ENCODE peak calls at places on chromosomes 2 and 18, in four cellular contexts. O is dorsolateral prefrontal cortex, K is breast epithelium, S is left ventricle myocardium inferior. H is an unnamed sample.

GRCh38 chr2:102505290-102505689 is 32.3 kb downstream of the SLC9A4 start:
- DNase-seq in S (no peak), K (no peak), O (no peak), H (no peak)

GRCh38 chr2:8452979-8453903 is 228.6 kb upstream of the ID2 start:
- DNase-seq in K (no peak), O (no peak), S (no peak), H (no peak)

GRCh38 chr2:101759162-101759561 is 61.7 kb downstream of the MAP4K4 start:
- DNase-seq in K (no peak), S (no peak), O (no peak), H (no peak)

GRCh38 chr18:61743775-61744531 is 148.9 kb downstream of the RNF152 start:
- DNase-seq in S (peak; percentile 49), K (no peak), O (no peak), H (no peak)

GRCh38 chr18:3360211-3360610 is 89.8 kb upstream of the TGIF1 start:
- DNase-seq in K (no peak), O (peak; percentile 46), S (no peak), H (no peak)

GRCh38 chr2:233422050-233422639 is 67.9 kb downstream of the DGKD start:
- DNase-seq in O (no peak), K (no peak), S (no peak), H (no peak)

GRCh38 chr2:108288534-108289106 is at the start of gene SULT1C2:
- DNase-seq in O (no peak), S (no peak), K (no peak), H (no peak)

GRCh38 chr18:73564073-73564472 is 583.6 kb downstream of the FBXO15 start:
- DNase-seq in S (no peak), O (no peak), K (no peak), H (no peak)

GRCh38 chr18:1094408-1094807 is 189.7 kb downstream of the ADCYAP1 start:
- DNase-seq in S (no peak), K (no peak), O (no peak), H (no peak)

GRCh38 chr2:70118798-70119454 is 31.6 kb downstream of the PCBP1 start:
- DNase-seq in K (no peak), S (no peak), O (no peak), H (no peak)
- H3K4me3 ChIP-seq in K (no peak overlapping the region), S (no peak overlapping the region), O (no peak overlapping the region), H (no peak overlapping the region)

GRCh38 chr18:11387880-11388279 is 221.5 kb upstream of the SLC35G4 start:
- DNase-seq in O (no peak), S (peak; percentile 63), K (no peak), H (no peak)
- TF ChIP-seq CTCF in O (no peak), S (peak; percentile 73), K (peak; percentile 14), H (peak; percentile 30)

GRCh38 chr2:66440692-66441091 is 5.8 kb downstream of the MEIS1 start:
- DNase-seq in S (peak; percentile 25), O (no peak), K (no peak), H (no peak)

GRCh38 chr2:66437601-66438497 is 2.9 kb downstream of the MEIS1 start:
- DNase-seq in O (no peak), K (no peak), S (peak; percentile 33), H (no peak)

GRCh38 chr2:66440011-66440542 is 5.2 kb downstream of the MEIS1 start:
- DNase-seq in K (no peak), S (peak; percentile 14), O (no peak), H (no peak)

GRCh38 chr2:66438498-66439290 is 3.8 kb downstream of the MEIS1 start:
- DNase-seq in K (no peak), S (no peak), O (no peak), H (no peak)

DNA sequence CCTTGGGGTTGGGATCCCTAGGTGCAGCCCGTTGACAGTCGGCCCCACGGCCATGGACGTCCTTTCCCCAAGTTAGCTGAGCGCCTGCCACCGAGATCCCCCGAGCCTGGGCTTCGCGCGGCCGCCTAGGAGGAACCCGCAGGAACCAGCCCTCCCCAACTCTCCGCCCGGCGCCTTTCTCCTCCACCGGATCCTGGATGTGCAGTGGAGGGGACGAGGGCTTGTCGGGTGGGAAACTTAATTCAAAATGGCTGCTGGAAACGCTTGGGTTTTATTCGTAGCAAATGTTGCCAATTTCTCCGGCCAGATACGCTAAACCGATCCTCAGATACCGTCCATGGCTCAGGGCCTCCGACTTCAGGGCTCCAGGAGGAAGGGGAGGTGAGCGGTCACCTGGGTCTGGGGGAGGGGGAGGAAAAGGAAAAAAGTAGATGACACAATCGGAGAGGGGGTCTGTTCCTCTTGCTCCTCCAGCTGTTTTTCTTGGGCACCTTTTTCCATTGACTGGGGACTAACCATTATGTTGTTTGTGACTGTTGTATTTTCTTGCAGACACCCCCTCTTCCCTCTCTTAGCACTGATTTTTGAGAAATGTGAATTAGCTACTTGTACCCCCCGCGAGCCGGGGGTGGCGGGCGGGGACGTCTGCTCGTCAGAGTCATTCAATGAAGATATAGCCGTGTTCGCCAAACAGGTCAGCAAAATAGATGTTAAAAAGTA is 4.5 kb downstream of the MEIS1 start:
- DNase-seq in O (no peak), S (peak; percentile 27), K (no peak), H (no peak)
- H3K4me3 ChIP-seq in O (peak overlapping the region; percentile 53), S (peak overlapping the region; percentile 81), K (peak overlapping the region; percentile 76), H (peak overlapping the region; percentile 81)

GRCh38 chr18:47591429-47591828 is 339.0 kb downstream of the SMAD2 start:
- DNase-seq in S (no peak), O (no peak), K (no peak), H (no peak)

GRCh38 chr18:47601608-47602272 is 328.7 kb downstream of the SMAD2 start:
- DNase-seq in K (no peak), S (no peak), O (no peak), H (no peak)

GRCh38 chr18:47594063-47594462 is 336.4 kb downstream of the SMAD2 start:
- DNase-seq in S (no peak), K (no peak), O (no peak), H (no peak)

GRCh38 chr18:47594621-47595086 is 335.8 kb downstream of the SMAD2 start:
- DNase-seq in O (no peak), S (no peak), K (no peak), H (no peak)

GRCh38 chr18:47595816-47596501 is 334.5 kb downstream of the SMAD2 start:
- DNase-seq in K (no peak), S (no peak), O (no peak), H (no peak)
- TF ChIP-seq CTCF in K (no peak), S (peak; percentile 33), O (peak; percentile 26), H (no peak)

H was measured in ascending aorta.